ENCODE peak calls at places on chromosomes 16 and 17, in nine cellular contexts. M, O, J, E, K, I, B, C and W are unnamed samples. For H3K4me1, the result is how much of the 10 kb centered on the place peaks cover.

GRCh38 chr17:1182831-1183578 is 3.2 kb upstream of the ABR start:
- DNase-seq in M (no peak), O (no peak), J (no peak), E (no peak), K (no peak), I (no peak), B (no peak), C (no peak), W (no peak)

GRCh38 chr16:83561876-83562275 is 245.9 kb upstream of the HSBP1 start:
- DNase-seq in M (no peak), O (peak), J (peak), E (no peak), K (no peak), I (no peak), B (no peak), C (no peak), W (no peak)

GRCh38 chr16:49636608-49637007 is 219.3 kb downstream of the ZNF423 start:
- DNase-seq in M (no peak), O (no peak), J (no peak), E (no peak), K (no peak), I (no peak), B (no peak), C (no peak), W (no peak)

GRCh38 chr17:83084621-83085056 is 5.2 kb downstream of the METRNL start:
- DNase-seq in M (no peak), O (no peak), J (no peak), E (no peak), K (no peak), I (no peak), B (no peak), C (no peak), W (no peak)

GRCh38 chr16:75614247-75614897 is 8.7 kb downstream of the ADAT1 start:
- DNase-seq in M (no peak), O (peak), J (peak), E (no peak), K (no peak), I (no peak), B (peak), C (no peak), W (no peak)

GRCh38 chr17:14303343-14304221 is 2.7 kb downstream of the HS3ST3B1 start:
- DNase-seq in M (peak), O (no peak), J (no peak), E (no peak), K (no peak), I (no peak), B (no peak), C (no peak), W (no peak)

GRCh38 chr17:38341035-38341721 is 2.6 kb downstream of the GPR179 start:
- DNase-seq in M (peak), O (no peak), J (no peak), E (peak), K (no peak), I (no peak), B (no peak), C (no peak), W (no peak)

GRCh38 chr16:74931445-74931844 is 53.5 kb downstream of the WDR59 start:
- DNase-seq in M (no peak), O (no peak), J (no peak), E (no peak), K (no peak), I (no peak), B (no peak), C (no peak), W (no peak)

GRCh38 chr17:19237389-19238166 is 412 bp downstream of the EPN2 start:
- DNase-seq in M (peak), O (no peak), J (no peak), E (peak), K (peak), I (no peak), B (no peak), C (no peak), W (no peak)

GRCh38 chr17:65750678-65751077 is 189.2 kb upstream of the AXIN2 start:
- DNase-seq in M (peak), O (peak), J (peak), E (peak), K (peak), I (no peak), B (peak), C (peak), W (no peak)

GRCh38 chr17:80270836-80271235 is 10.2 kb downstream of the RNF213 start:
- DNase-seq in M (no peak), O (no peak), J (no peak), E (peak), K (peak), I (no peak), B (no peak), C (no peak), W (no peak)

DNA sequence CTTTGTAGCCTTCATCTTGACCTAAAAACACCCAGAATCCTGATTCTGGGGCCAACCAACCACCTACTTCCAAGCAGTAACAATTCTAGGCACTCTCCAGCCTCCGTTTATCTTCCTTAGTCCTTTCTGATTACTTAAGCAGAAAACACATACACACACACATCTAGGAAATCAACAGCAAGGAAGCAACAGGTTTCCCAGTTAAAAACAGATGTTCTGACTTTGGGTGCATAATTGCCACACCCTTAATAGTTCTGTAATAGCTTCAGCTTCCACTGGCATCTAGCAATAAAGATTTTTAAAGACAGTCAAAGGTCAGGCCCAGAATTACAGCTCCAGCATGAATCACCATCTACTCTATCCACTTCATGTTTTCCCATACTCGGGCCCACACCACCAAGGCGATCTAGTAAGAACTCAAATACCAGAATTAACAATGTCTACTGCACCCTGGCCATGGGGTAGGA is 2.6 kb downstream of the ARHGAP17 start:
- DNase-seq in M (no peak), O (peak), J (peak), E (no peak), K (peak), I (no peak), B (no peak), C (no peak), W (no peak)
- H3K4me1 ChIP-seq in M (under half), O (under half), J (under half), E (under half), K (under half), I (under half), B (under half), C (under half), W (under half)

GRCh38 chr16:85615014-85615851 is 2.1 kb downstream of the GSE1 start:
- DNase-seq in M (peak), O (no peak), J (no peak), E (no peak), K (peak), I (no peak), B (peak), C (no peak), W (no peak)

GRCh38 chr16:85615852-85616607 is 2.9 kb downstream of the GSE1 start:
- DNase-seq in M (peak), O (peak), J (peak), E (peak), K (peak), I (no peak), B (no peak), C (peak), W (peak)

GRCh38 chr16:85617948-85618347 is 4.8 kb downstream of the GSE1 start:
- DNase-seq in M (peak), O (no peak), J (no peak), E (no peak), K (no peak), I (no peak), B (no peak), C (no peak), W (no peak)

GRCh38 chr16:85618509-85618908 is 5.4 kb downstream of the GSE1 start:
- DNase-seq in M (peak), O (no peak), J (no peak), E (no peak), K (no peak), I (no peak), B (no peak), C (no peak), W (no peak)

GRCh38 chr16:85616608-85617311 is 3.6 kb downstream of the GSE1 start:
- DNase-seq in M (peak), O (no peak), J (peak), E (peak), K (no peak), I (no peak), B (no peak), C (peak), W (peak)
- H3K4me1 ChIP-seq in M (under half), O (under half), J (under half), E (half or more), K (under half), I (under half), B (under half), C (under half), W (half or more)

GRCh38 chr17:74761931-74762330 is 13.5 kb downstream of the NHERF1 start:
- DNase-seq in M (peak), O (no peak), J (no peak), E (peak), K (no peak), I (no peak), B (no peak), C (no peak), W (no peak)
- H3K4me1 ChIP-seq in M (half or more), O (under half), J (under half), E (half or more), K (half or more), I (under half), B (under half), C (under half), W (half or more)

GRCh38 chr16:14304891-14305459 is 233.9 kb downstream of the MRTFB start:
- DNase-seq in M (peak), O (no peak), J (no peak), E (no peak), K (no peak), I (no peak), B (no peak), C (no peak), W (no peak)
- H3K4me1 ChIP-seq in M (under half), O (under half), J (under half), E (under half), K (half or more), I (under half), B (half or more), C (under half), W (half or more)

GRCh38 chr17:17189559-17189958 is 16.6 kb downstream of the PLD6 start:
- DNase-seq in M (no peak), O (no peak), J (no peak), E (no peak), K (no peak), I (no peak), B (no peak), C (no peak), W (no peak)
- H3K4me1 ChIP-seq in M (under half), O (under half), J (under half), E (under half), K (under half), I (under half), B (under half), C (under half), W (under half)

DNA sequence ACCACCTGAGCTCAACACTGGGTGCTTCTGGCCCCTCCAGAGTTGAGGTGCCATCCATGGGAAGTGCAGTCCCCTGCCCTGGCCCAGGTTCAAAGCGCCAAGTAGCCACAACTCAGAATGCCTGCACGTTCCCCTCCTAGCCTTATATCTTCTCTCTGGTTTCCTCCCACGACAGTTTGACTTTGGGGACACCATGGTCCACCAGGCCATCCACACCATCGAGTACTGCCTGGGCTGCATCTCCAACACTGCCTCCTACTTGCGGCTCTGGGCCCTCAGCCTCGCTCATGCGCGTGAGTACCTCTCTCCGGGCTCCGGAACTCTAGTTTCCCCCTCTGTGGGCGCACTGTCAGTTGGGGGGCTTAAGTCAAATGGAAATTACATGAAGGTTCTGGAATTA is 22.4 kb upstream of the NAGLU start:
- DNase-seq in M (no peak), O (no peak), J (no peak), E (no peak), K (no peak), I (no peak), B (no peak), C (no peak), W (no peak)
- H3K4me1 ChIP-seq in M (under half), O (under half), J (under half), E (under half), K (under half), I (under half), B (under half), C (under half), W (under half)